ENCODE peak calls at places on chromosomes 1 and 21, in five cellular contexts. E, V, A, N and L are unnamed samples. For H3K9me3, the result is how much of the 10 kb centered on the place peaks cover.

GRCh38 chr1:44031900-44032817 is 897 bp upstream of the SLC6A9 start:
- DNase-seq in N (no peak), V (no peak), E (no peak), A (no peak), L (no peak)

GRCh38 chr1:244341455-244342450 is 110.0 kb downstream of the ADSS2 start:
- DNase-seq in V (no peak), A (no peak), E (no peak), N (no peak), L (no peak)

GRCh38 chr1:179082308-179083030 is 599 bp downstream of the TOR3A start:
- DNase-seq in E (no peak), N (peak), V (peak), A (peak), L (peak)

GRCh38 chr1:239112092-239112491 is 274.3 kb upstream of the CHRM3 start:
- DNase-seq in E (no peak), V (no peak), N (no peak), A (no peak), L (no peak)

GRCh38 chr21:45642122-45642813 is 1.3 kb upstream of the PCBP3 start:
- DNase-seq in V (peak), E (no peak), A (no peak), N (peak), L (no peak)

GRCh38 chr1:101259744-101260148 is 22.9 kb downstream of the S1PR1 start:
- DNase-seq in V (no peak), E (no peak), N (peak), A (no peak), L (no peak)

GRCh38 chr1:246642719-246643118 is 76.5 kb downstream of the CNST start:
- DNase-seq in V (no peak), A (no peak), N (no peak), E (no peak), L (no peak)

GRCh38 chr21:44299458-44300261 is at the start of gene PFKL:
- DNase-seq in V (peak), A (peak), N (peak), E (no peak), L (peak)

GRCh38 chr1:156126043-156126700 is 11.7 kb downstream of the LMNA start:
- DNase-seq in E (peak), V (peak), N (peak), A (peak), L (peak)

GRCh38 chr1:85339089-85339488 is 62.7 kb upstream of the BCL10 start:
- DNase-seq in N (peak), A (no peak), V (no peak), E (peak), L (no peak)

GRCh38 chr1:3717041-3717714 is 35.1 kb upstream of the CCDC27 start:
- DNase-seq in E (no peak), N (no peak), V (no peak), A (no peak), L (no peak)

GRCh38 chr21:42381347-42381984 is 14.4 kb downstream of the TMPRSS3 start:
- DNase-seq in N (peak), V (no peak), A (no peak), E (peak), L (no peak)

GRCh38 chr1:208939545-208940085 is 643.9 kb upstream of the CAMK1G start:
- DNase-seq in A (no peak), N (no peak), V (no peak), E (no peak), L (no peak)

GRCh38 chr1:15212989-15213291 is 34.1 kb upstream of the FHAD1 start:
- DNase-seq in E (no peak), A (no peak), V (no peak), N (no peak), L (no peak)

GRCh38 chr21:39182016-39182415 is 1.2 kb downstream of the PSMG1 start:
- DNase-seq in V (no peak), A (no peak), E (no peak), N (peak), L (no peak)

GRCh38 chr1:203039609-203040517 is 13.6 kb downstream of the PPFIA4 start:
- DNase-seq in A (no peak), N (peak), E (no peak), V (no peak), L (no peak)

GRCh38 chr21:34668803-34669148 is at the start of gene CLIC6:
- DNase-seq in A (peak), E (no peak), N (no peak), V (no peak), L (no peak)

GRCh38 chr1:24688621-24689195 is 45.6 kb downstream of the SRRM1 start:
- DNase-seq in N (peak), E (peak), V (peak), A (peak), L (peak)

GRCh38 chr21:30577766-30578165 is 12.4 kb downstream of the KRTAP22-2 start:
- DNase-seq in A (no peak), V (no peak), E (no peak), N (no peak), L (no peak)

GRCh38 chr21:33558777-33559421 is 16.1 kb downstream of the SON start:
- DNase-seq in E (no peak), A (no peak), N (peak), V (no peak), L (no peak)

GRCh38 chr1:107964397-107965111 is 426 bp downstream of the VAV3 start:
- DNase-seq in A (peak), N (no peak), E (no peak), V (no peak), L (no peak)

GRCh38 chr1:118986839-118987430 is 1.2 kb downstream of the TBX15 start:
- DNase-seq in V (no peak), N (peak), E (no peak), A (no peak), L (peak)

GRCh38 chr1:83497563-83497962 is 501.4 kb downstream of the TTLL7 start:
- DNase-seq in A (no peak), V (no peak), E (no peak), N (peak), L (no peak)

GRCh38 chr1:180282401-180282800 is 52.3 kb downstream of the LHX4 start:
- DNase-seq in N (no peak), V (no peak), E (no peak), A (no peak), L (no peak)

GRCh38 chr1:1003618-1004419 is 3.9 kb upstream of the HES4 start:
- DNase-seq in E (no peak), N (no peak), V (no peak), A (peak), L (no peak)

GRCh38 chr1:221234821-221235220 is 355.6 kb downstream of the HLX start:
- DNase-seq in E (no peak), A (no peak), V (no peak), N (peak), L (no peak)

GRCh38 chr1:215583185-215583692 is 16.1 kb downstream of the KCTD3 start:
- DNase-seq in V (no peak), A (no peak), N (no peak), E (no peak), L (no peak)

GRCh38 chr1:34904236-34905097 is 25.0 kb downstream of the DLGAP3 start:
- DNase-seq in A (no peak), E (no peak), V (no peak), N (no peak), L (no peak)

GRCh38 chr1:167522246-167522645 is 3.9 kb upstream of the CD247 start:
- DNase-seq in V (no peak), E (no peak), N (peak), A (no peak), L (no peak)

GRCh38 chr1:18734001-18734400 is 103.4 kb downstream of the PAX7 start:
- DNase-seq in E (no peak), V (no peak), N (no peak), A (no peak), L (no peak)

GRCh38 chr21:42304556-42305454 is 10.4 kb downstream of the TFF3 start:
- DNase-seq in V (no peak), E (no peak), N (no peak), A (no peak), L (no peak)

GRCh38 chr1:208534604-208534907 is 290.4 kb upstream of the PLXNA2 start:
- DNase-seq in V (no peak), A (no peak), N (no peak), E (no peak), L (peak)

GRCh38 chr1:29077155-29077554 is 46.5 kb downstream of the TMEM200B start:
- DNase-seq in A (no peak), N (no peak), V (no peak), E (no peak), L (no peak)

GRCh38 chr1:207282049-207282448 is 39.4 kb upstream of the CD55 start:
- DNase-seq in E (no peak), V (no peak), N (peak), A (no peak), L (no peak)

GRCh38 chr1:234722267-234722704 is 112.3 kb upstream of the IRF2BP2 start:
- DNase-seq in V (no peak), N (no peak), A (no peak), E (no peak), L (no peak)

GRCh38 chr1:22344851-22345560 is 106.6 kb upstream of the ZBTB40 start:
- DNase-seq in A (no peak), V (no peak), N (no peak), E (no peak), L (no peak)

GRCh38 chr1:175812936-175813335 is 69.5 kb upstream of the TNR start:
- DNase-seq in E (no peak), V (no peak), N (no peak), A (no peak), L (no peak)

GRCh38 chr1:17540255-17541001 is 930 bp downstream of the ARHGEF10L start:
- DNase-seq in V (peak), N (peak), A (peak), E (no peak), L (peak)

DNA sequence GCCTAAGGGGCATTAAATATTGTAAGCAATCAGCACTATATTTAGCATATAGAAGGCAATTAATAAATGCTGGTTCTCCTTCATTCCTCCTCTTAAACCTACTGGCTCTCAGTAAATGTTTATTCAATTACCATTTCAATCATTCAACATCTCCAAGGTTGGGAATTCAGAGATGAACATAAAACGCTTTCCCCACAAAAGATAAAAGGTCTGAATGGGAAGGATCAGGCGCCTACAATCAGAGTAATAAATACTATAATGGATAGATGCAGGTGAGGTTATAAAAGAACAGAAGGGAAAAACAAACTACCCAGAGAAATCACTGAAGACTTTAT is 407 bp upstream of the KTI12 start:
- DNase-seq in E (no peak), V (no peak), A (no peak), N (no peak), L (no peak)
- H3K9me3 ChIP-seq in E (under half), V (under half), A (under half), N (under half), L (under half)

DNA sequence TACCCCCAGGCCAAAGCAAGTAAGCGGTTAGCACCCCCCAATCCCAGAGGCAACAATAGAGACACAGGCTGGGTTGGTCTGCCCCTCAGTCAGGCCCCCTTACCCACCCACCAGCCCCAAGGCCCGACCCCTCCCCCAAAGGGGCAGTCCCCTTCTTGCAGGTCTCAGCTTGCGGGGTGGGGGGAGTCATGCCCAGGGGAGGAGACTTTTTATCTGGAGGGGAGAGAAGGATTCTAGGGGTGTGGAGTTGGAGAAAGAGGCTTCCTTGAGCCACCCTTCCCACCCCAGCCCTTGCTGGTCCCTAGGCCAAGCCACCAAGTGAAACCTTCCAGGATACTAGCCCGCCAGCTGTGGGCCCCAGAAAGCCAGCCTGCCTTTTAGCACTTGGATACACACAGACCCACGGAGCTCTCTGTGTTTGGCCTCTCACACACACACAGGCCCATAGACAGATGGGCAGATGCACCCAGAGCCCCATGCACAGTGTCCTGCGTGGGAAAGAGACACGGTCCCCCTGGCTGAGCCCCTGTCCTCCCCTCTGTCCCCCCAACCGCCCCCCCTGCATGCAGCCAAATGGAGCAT is 7.1 kb downstream of the TMEM54 start:
- DNase-seq in V (no peak), E (no peak), N (no peak), A (peak), L (no peak)
- H3K4me3 ChIP-seq in V (peak), E (no peak), N (no peak), A (no peak), L (no peak)

DNA sequence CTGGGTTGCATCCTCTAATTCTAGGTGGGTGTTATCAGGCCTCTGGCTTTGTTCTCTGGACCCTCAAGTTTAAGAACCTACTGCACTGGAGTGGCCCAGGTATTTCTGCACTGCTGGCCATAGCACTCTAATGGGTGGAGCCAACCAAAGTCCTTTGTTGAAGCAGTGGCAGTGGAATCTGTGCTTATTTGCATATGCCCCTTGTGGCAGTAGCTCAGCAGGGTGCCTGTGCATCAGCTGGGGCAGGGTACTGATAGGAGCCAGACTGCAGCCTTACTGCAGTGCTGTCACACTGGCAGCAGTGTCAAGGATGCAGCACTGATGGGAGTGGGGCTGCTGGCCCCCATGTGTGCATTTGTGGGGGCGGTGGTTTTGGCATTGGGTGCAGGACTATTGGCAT is 660.6 kb downstream of the LRRIQ3 start:
- DNase-seq in N (no peak), V (no peak), E (no peak), A (no peak), L (no peak)
- H3K9me3 ChIP-seq in N (under half), V (under half), E (under half), A (under half), L (under half)

GRCh38 chr1:204711103-204711946 is 25.8 kb upstream of the LRRN2 start:
- DNase-seq in N (no peak), E (no peak), V (no peak), A (no peak), L (no peak)
- H3K4me3 ChIP-seq in N (no peak), E (no peak), V (no peak), A (no peak), L (no peak)